ENCODE peak calls at places on chromosomes 2 and 18, in five cellular contexts. J is fibroblast of lung, K is HCT116, H is heart left ventricle, Z is psoas muscle. B is an unnamed sample. For H3K27me3, the result is how much of the 10 kb centered on the place peaks cover.

GRCh38 chr2:121634354-121635307 is 14.6 kb downstream of the CLASP1 start:
- DNase-seq in H (no peak), J (peak), Z (no peak), K (peak), B (no peak)

GRCh38 chr2:174337337-174338154 is 2.8 kb downstream of the SP9 start:
- DNase-seq in H (no peak), K (no peak), J (peak), Z (no peak), B (no peak)

GRCh38 chr2:10240911-10241610 is 61.6 kb upstream of the HPCAL1 start:
- DNase-seq in J (no peak), Z (peak), H (no peak), K (no peak), B (no peak)

GRCh38 chr2:138356178-138356577 is 145.4 kb upstream of the SPOPL start:
- DNase-seq in K (no peak), Z (no peak), H (no peak), J (peak), B (no peak)

GRCh38 chr2:19098467-19099160 is 259.8 kb downstream of the OSR1 start:
- DNase-seq in H (no peak), J (no peak), Z (no peak), K (no peak), B (no peak)

GRCh38 chr2:68499133-68499532 is 31.7 kb downstream of the APLF start:
- DNase-seq in H (no peak), Z (no peak), J (no peak), K (no peak), B (no peak)

GRCh38 chr18:79518028-79518682 is 122.4 kb downstream of the NFATC1 start:
- DNase-seq in H (no peak), K (no peak), J (no peak), Z (no peak), B (no peak)

GRCh38 chr2:216644846-216645635 is 11.8 kb downstream of the IGFBP2 start:
- DNase-seq in K (no peak), H (no peak), J (no peak), Z (no peak), B (no peak)

GRCh38 chr18:58105908-58106673 is 62.1 kb downstream of the NEDD4L start:
- DNase-seq in J (no peak), Z (no peak), K (no peak), H (no peak), B (no peak)

GRCh38 chr18:70288171-70288850 is 534 bp upstream of the SOCS6 start:
- DNase-seq in J (peak), Z (peak), K (no peak), H (peak), B (peak)

GRCh38 chr2:169822785-169823392 is 1.8 kb downstream of the METTL5 start:
- DNase-seq in J (no peak), H (no peak), K (no peak), Z (no peak), B (no peak)

GRCh38 chr2:3244486-3244885 is 133.1 kb downstream of the EIPR1 start:
- DNase-seq in Z (no peak), J (no peak), K (no peak), H (no peak), B (no peak)

GRCh38 chr2:8628179-8628869 is 53.5 kb upstream of the ID2 start:
- DNase-seq in Z (no peak), K (peak), H (no peak), J (no peak), B (no peak)

GRCh38 chr2:160371251-160372009 is 122.2 kb downstream of the RBMS1 start:
- DNase-seq in H (peak), Z (no peak), J (no peak), K (no peak), B (no peak)

GRCh38 chr2:128754246-128754724 is 435.6 kb upstream of the HS6ST1 start:
- DNase-seq in H (peak), J (no peak), Z (no peak), K (no peak), B (no peak)

GRCh38 chr2:164655750-164656149 is 34.5 kb upstream of the GRB14 start:
- DNase-seq in J (no peak), K (no peak), H (no peak), Z (no peak), B (no peak)

GRCh38 chr2:10575566-10576300 is 114.0 kb downstream of the NOL10 start:
- DNase-seq in K (peak), J (peak), Z (no peak), H (no peak), B (no peak)

GRCh38 chr2:176830362-176830761 is 382.2 kb upstream of the HNRNPA3 start:
- DNase-seq in K (no peak), J (no peak), Z (no peak), H (no peak), B (no peak)

GRCh38 chr2:9761547-9761946 is 81.7 kb upstream of the TAF1B start:
- DNase-seq in K (no peak), J (no peak), H (no peak), Z (no peak), B (no peak)

GRCh38 chr2:7071916-7072556 is 154.8 kb downstream of the RNF144A start:
- DNase-seq in K (no peak), H (no peak), Z (no peak), J (no peak), B (no peak)

GRCh38 chr18:4839639-4840038 is 357.4 kb downstream of the AKAIN1 start:
- DNase-seq in K (no peak), H (no peak), Z (no peak), J (no peak), B (no peak)

GRCh38 chr2:218006741-218007140 is 3.9 kb upstream of the TNS1 start:
- DNase-seq in K (no peak), J (peak), Z (no peak), H (no peak), B (peak)

DNA sequence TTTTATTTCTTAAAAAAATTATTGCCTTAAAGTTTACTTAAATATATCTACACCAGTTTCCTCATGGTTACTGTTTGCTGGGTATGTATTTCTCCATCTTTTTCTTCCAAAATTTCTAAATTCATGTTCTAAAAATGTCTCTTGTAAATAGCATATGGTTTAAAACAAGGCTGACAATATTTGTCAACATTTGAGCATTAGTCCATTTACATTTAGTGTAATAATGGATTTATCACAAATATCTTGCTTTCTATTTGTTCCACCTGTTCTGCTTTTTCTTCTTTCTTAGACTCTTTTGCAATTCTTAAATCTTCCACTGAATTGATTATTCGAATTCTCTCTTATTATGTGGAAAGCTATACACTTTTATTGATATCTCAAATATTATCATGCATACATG is 87.7 kb upstream of the SMAD7 start:
- DNase-seq in Z (no peak), K (no peak), J (peak), H (no peak), B (no peak)
- H3K27ac ChIP-seq in Z (no peak), K (no peak), J (no peak), H (no peak), B (no peak)

GRCh38 chr2:50345691-50346090 is 686.2 kb downstream of the NRXN1 start:
- DNase-seq in J (no peak), K (no peak), H (no peak), Z (no peak), B (no peak)
- H3K27me3 ChIP-seq in J (under half), K (under half), H (under half), Z (under half), B (under half)

GRCh38 chr2:235707411-235708096 is 213.7 kb downstream of the AGAP1 start:
- DNase-seq in K (no peak), Z (no peak), J (no peak), H (no peak), B (no peak)
- H3K27ac ChIP-seq in K (peak), Z (no peak), J (no peak), H (no peak), B (no peak)

DNA sequence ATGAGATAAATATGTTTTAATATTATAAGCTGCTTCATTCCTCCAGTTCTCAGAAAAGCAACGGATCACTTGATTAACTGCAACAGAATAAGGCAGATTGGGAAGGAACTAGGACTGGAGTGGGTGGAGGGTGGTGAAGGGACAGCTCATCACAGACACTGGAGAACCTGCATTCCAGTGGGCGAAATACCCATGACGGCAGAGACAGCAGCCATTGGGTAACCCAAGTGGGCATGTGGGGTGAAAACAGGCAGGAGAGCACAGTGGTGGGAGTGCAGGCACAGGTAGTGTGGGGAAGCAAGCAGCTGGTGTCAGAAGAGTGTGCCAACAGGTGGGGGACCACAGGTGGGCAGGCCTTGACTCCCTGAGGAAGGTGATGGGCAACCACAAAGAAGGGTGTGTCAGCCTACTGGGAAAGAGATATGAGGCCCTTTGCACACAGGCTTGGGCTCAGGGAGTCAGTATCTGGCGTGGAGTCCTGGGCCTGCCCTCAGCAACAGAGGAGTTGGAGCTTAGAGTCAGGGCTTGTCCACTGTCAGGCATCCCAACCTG is 27.2 kb downstream of the DPYSL5 start:
- DNase-seq in J (no peak), K (no peak), Z (no peak), H (no peak), B (no peak)
- H3K27me3 ChIP-seq in J (under half), K (under half), Z (under half), H (under half), B (under half)

GRCh38 chr2:233821196-233821595 is 33.1 kb downstream of the HJURP start:
- DNase-seq in H (no peak), K (no peak), Z (no peak), J (no peak), B (no peak)
- H3K27ac ChIP-seq in H (no peak), K (no peak), Z (no peak), J (no peak), B (no peak)

B was measured in uterus.